ENCODE peak calls at places on chromosomes 12 and 14, in five cellular contexts. One of them, this sample, is unnamed.

GRCh38 chr14:48398675-48399282 is 723.4 kb upstream of the MDGA2 start:
- DNase-seq in colonic mucosa: no peak
- DNase-seq in endothelial cell of umbilical vein: peak; percentile 19
- DNase-seq in ovary: no peak
- DNase-seq in CD4-positive, CD25-positive, alpha-beta regulatory T cell: peak; percentile 19
- DNase-seq in this sample: peak; percentile 19

GRCh38 chr12:25373396-25373795 is 122.7 kb upstream of the KRAS start:
- DNase-seq in ovary: no peak
- DNase-seq in endothelial cell of umbilical vein: no peak
- DNase-seq in CD4-positive, CD25-positive, alpha-beta regulatory T cell: no peak
- DNase-seq in colonic mucosa: no peak
- DNase-seq in this sample: no peak

GRCh38 chr12:41100572-41100971 is 87.5 kb upstream of the PDZRN4 start:
- DNase-seq in colonic mucosa: no peak
- DNase-seq in CD4-positive, CD25-positive, alpha-beta regulatory T cell: no peak
- DNase-seq in ovary: no peak
- DNase-seq in endothelial cell of umbilical vein: no peak
- DNase-seq in this sample: no peak

GRCh38 chr14:100800041-100800440 is 25.9 kb upstream of the MEG3 start:
- DNase-seq in ovary: no peak
- DNase-seq in CD4-positive, CD25-positive, alpha-beta regulatory T cell: no peak
- DNase-seq in endothelial cell of umbilical vein: no peak
- DNase-seq in colonic mucosa: no peak
- DNase-seq in this sample: no peak

GRCh38 chr14:84519836-84520235 is 1010.1 kb upstream of the FLRT2 start:
- DNase-seq in endothelial cell of umbilical vein: no peak
- DNase-seq in ovary: no peak
- DNase-seq in colonic mucosa: no peak
- DNase-seq in CD4-positive, CD25-positive, alpha-beta regulatory T cell: no peak
- DNase-seq in this sample: no peak

GRCh38 chr12:1592444-1593231 is 1.7 kb downstream of the FBXL14 start:
- DNase-seq in CD4-positive, CD25-positive, alpha-beta regulatory T cell: peak; percentile 84
- DNase-seq in endothelial cell of umbilical vein: no peak
- DNase-seq in colonic mucosa: peak; percentile 76
- DNase-seq in ovary: peak; percentile 46
- DNase-seq in this sample: peak; percentile 74

GRCh38 chr14:104044016-104044415 is 41.5 kb upstream of the ASPG start:
- DNase-seq in colonic mucosa: no peak
- DNase-seq in CD4-positive, CD25-positive, alpha-beta regulatory T cell: no peak
- DNase-seq in endothelial cell of umbilical vein: no peak
- DNase-seq in ovary: no peak
- DNase-seq in this sample: no peak

GRCh38 chr12:89919241-89919906 is 210.7 kb upstream of the ATP2B1 start:
- DNase-seq in ovary: no peak
- DNase-seq in endothelial cell of umbilical vein: no peak
- DNase-seq in CD4-positive, CD25-positive, alpha-beta regulatory T cell: no peak
- DNase-seq in colonic mucosa: peak; percentile 44
- DNase-seq in this sample: no peak

GRCh38 chr14:106436310-106436905 is 910.0 kb downstream of the TMEM121 start:
- DNase-seq in endothelial cell of umbilical vein: no peak
- DNase-seq in colonic mucosa: peak; percentile 51
- DNase-seq in ovary: no peak
- DNase-seq in CD4-positive, CD25-positive, alpha-beta regulatory T cell: peak; percentile 50
- DNase-seq in this sample: no peak

GRCh38 chr12:61523276-61523992 is 736.8 kb upstream of the USP15 start:
- DNase-seq in ovary: no peak
- DNase-seq in CD4-positive, CD25-positive, alpha-beta regulatory T cell: no peak
- DNase-seq in endothelial cell of umbilical vein: no peak
- DNase-seq in colonic mucosa: no peak
- DNase-seq in this sample: no peak

GRCh38 chr12:75446857-75447256 is 33.7 kb upstream of the GLIPR1 start:
- DNase-seq in CD4-positive, CD25-positive, alpha-beta regulatory T cell: no peak
- DNase-seq in ovary: no peak
- DNase-seq in colonic mucosa: no peak
- DNase-seq in endothelial cell of umbilical vein: peak; percentile 52
- DNase-seq in this sample: peak; percentile 73

GRCh38 chr14:100525615-100526014 is 61.6 kb downstream of the BEGAIN start:
- DNase-seq in colonic mucosa: no peak
- DNase-seq in CD4-positive, CD25-positive, alpha-beta regulatory T cell: no peak
- DNase-seq in ovary: no peak
- DNase-seq in endothelial cell of umbilical vein: no peak
- DNase-seq in this sample: no peak

GRCh38 chr12:81888341-81888740 is 129.2 kb upstream of the PPFIA2 start:
- DNase-seq in ovary: no peak
- DNase-seq in CD4-positive, CD25-positive, alpha-beta regulatory T cell: no peak
- DNase-seq in endothelial cell of umbilical vein: no peak
- DNase-seq in colonic mucosa: no peak
- DNase-seq in this sample: no peak

GRCh38 chr14:105092912-105093425 is 27.7 kb upstream of the GPR132 start:
- DNase-seq in colonic mucosa: peak; percentile 59
- DNase-seq in CD4-positive, CD25-positive, alpha-beta regulatory T cell: peak; percentile 72
- DNase-seq in ovary: peak; percentile 86
- DNase-seq in endothelial cell of umbilical vein: peak; percentile 35
- DNase-seq in this sample: peak; percentile 45

GRCh38 chr12:6570264-6570887 is 2.3 kb upstream of the NOP2 start:
- DNase-seq in ovary: peak; percentile 64
- DNase-seq in endothelial cell of umbilical vein: peak; percentile 39
- DNase-seq in CD4-positive, CD25-positive, alpha-beta regulatory T cell: peak; percentile 56
- DNase-seq in colonic mucosa: peak; percentile 59
- DNase-seq in this sample: no peak

GRCh38 chr14:51242545-51243490 is 2.8 kb downstream of the TMX1 start:
- DNase-seq in endothelial cell of umbilical vein: no peak
- DNase-seq in ovary: no peak
- DNase-seq in CD4-positive, CD25-positive, alpha-beta regulatory T cell: no peak
- DNase-seq in colonic mucosa: no peak
- DNase-seq in this sample: no peak

GRCh38 chr14:61752626-61753025 is 9.6 kb upstream of the SNAPC1 start:
- DNase-seq in endothelial cell of umbilical vein: peak; percentile 32
- DNase-seq in colonic mucosa: no peak
- DNase-seq in CD4-positive, CD25-positive, alpha-beta regulatory T cell: no peak
- DNase-seq in ovary: no peak
- DNase-seq in this sample: no peak

GRCh38 chr12:51653431-51653830 is 62.4 kb downstream of the SCN8A start:
- DNase-seq in endothelial cell of umbilical vein: no peak
- DNase-seq in CD4-positive, CD25-positive, alpha-beta regulatory T cell: no peak
- DNase-seq in ovary: no peak
- DNase-seq in colonic mucosa: no peak
- DNase-seq in this sample: no peak

GRCh38 chr14:73786942-73787759 is 64.5 kb upstream of the PTGR2 start:
- DNase-seq in CD4-positive, CD25-positive, alpha-beta regulatory T cell: peak; percentile 72
- DNase-seq in endothelial cell of umbilical vein: peak; percentile 37
- DNase-seq in ovary: peak; percentile 81
- DNase-seq in colonic mucosa: peak; percentile 66
- DNase-seq in this sample: peak; percentile 20

GRCh38 chr12:4648499-4649357 is at the start of the genes AKAP3 and NDUFA9:
- DNase-seq in ovary: peak; percentile 83
- DNase-seq in endothelial cell of umbilical vein: peak; percentile 93
- DNase-seq in CD4-positive, CD25-positive, alpha-beta regulatory T cell: peak; percentile 90
- DNase-seq in colonic mucosa: peak; percentile 91
- DNase-seq in this sample: peak; percentile 83

GRCh38 chr14:48350971-48351370 is 675.6 kb upstream of the MDGA2 start:
- DNase-seq in colonic mucosa: no peak
- DNase-seq in CD4-positive, CD25-positive, alpha-beta regulatory T cell: no peak
- DNase-seq in ovary: no peak
- DNase-seq in endothelial cell of umbilical vein: no peak
- DNase-seq in this sample: peak; percentile 63

GRCh38 chr14:104348741-104349140 is 210.4 kb downstream of the KIF26A start:
- DNase-seq in endothelial cell of umbilical vein: no peak
- DNase-seq in CD4-positive, CD25-positive, alpha-beta regulatory T cell: no peak
- DNase-seq in ovary: peak; percentile 8
- DNase-seq in colonic mucosa: no peak
- DNase-seq in this sample: no peak

GRCh38 chr14:25053585-25053984 is 3.6 kb upstream of the STXBP6 start:
- DNase-seq in endothelial cell of umbilical vein: no peak
- DNase-seq in CD4-positive, CD25-positive, alpha-beta regulatory T cell: no peak
- DNase-seq in colonic mucosa: no peak
- DNase-seq in ovary: no peak
- DNase-seq in this sample: no peak

GRCh38 chr12:46446645-46447044 is 74.1 kb upstream of the SLC38A2 start:
- DNase-seq in endothelial cell of umbilical vein: peak; percentile 76
- DNase-seq in colonic mucosa: no peak
- DNase-seq in CD4-positive, CD25-positive, alpha-beta regulatory T cell: no peak
- DNase-seq in ovary: no peak
- DNase-seq in this sample: no peak

DNA sequence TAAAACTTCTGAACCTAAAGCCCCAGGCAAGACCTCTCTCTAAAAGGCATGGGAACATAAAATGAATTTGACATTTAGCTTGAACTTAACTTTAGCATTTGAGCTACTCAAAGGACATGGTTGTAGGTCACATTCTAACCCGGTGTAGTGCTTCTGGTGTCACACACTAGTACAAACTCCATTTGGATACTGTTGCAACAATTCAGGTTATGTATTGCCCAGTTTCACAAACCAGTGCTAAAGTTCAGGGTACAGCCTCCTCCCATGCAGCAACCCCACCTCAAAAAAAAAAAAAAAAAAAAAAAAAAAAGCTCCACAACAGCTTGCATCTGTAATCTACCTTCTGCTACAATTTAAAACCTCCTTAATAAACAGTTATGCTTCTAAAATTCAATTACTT is 7.8 kb downstream of the PPTC7 start:
- DNase-seq in endothelial cell of umbilical vein: no peak
- DNase-seq in ovary: no peak
- DNase-seq in colonic mucosa: peak; percentile 50
- DNase-seq in CD4-positive, CD25-positive, alpha-beta regulatory T cell: no peak
- DNase-seq in this sample: no peak
- H3K27ac ChIP-seq in endothelial cell of umbilical vein: no peak overlapping the region
- H3K27ac ChIP-seq in ovary: no peak overlapping the region
- H3K27ac ChIP-seq in colonic mucosa: peak overlapping the region; percentile 88
- H3K27ac ChIP-seq in CD4-positive, CD25-positive, alpha-beta regulatory T cell: no peak overlapping the region
- H3K27ac ChIP-seq in this sample: peak overlapping the region; percentile 100

DNA sequence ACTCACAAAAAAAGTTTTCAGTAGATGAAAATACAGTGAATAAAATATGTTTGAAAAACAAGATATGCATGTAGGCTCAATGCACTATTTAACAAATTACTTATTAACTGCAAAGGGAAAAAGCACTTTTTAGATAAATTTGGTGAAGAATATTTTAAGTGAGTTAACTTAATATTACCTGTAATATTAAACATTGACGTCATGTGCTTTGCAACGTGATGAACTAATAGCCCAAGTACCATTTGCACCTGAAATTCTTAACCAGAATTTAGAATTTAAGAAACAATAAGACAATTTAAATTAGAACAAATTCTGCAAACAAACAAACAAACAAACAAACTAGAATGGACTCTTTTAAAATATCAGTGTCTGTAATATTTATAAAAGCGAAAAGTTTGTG is 659.0 kb upstream of the NOVA1 start:
- DNase-seq in colonic mucosa: no peak
- DNase-seq in endothelial cell of umbilical vein: no peak
- DNase-seq in ovary: no peak
- DNase-seq in CD4-positive, CD25-positive, alpha-beta regulatory T cell: no peak
- DNase-seq in this sample: no peak
- H3K9me3 ChIP-seq in colonic mucosa: no peaks in the 10 kb centered on the region
- H3K9me3 ChIP-seq in endothelial cell of umbilical vein: no peaks in the 10 kb centered on the region
- H3K9me3 ChIP-seq in ovary: no peaks in the 10 kb centered on the region
- H3K9me3 ChIP-seq in CD4-positive, CD25-positive, alpha-beta regulatory T cell: peaks cover 2% of the 10 kb centered on the region
- H3K9me3 ChIP-seq in this sample: peaks cover 23% of the 10 kb centered on the region

DNA sequence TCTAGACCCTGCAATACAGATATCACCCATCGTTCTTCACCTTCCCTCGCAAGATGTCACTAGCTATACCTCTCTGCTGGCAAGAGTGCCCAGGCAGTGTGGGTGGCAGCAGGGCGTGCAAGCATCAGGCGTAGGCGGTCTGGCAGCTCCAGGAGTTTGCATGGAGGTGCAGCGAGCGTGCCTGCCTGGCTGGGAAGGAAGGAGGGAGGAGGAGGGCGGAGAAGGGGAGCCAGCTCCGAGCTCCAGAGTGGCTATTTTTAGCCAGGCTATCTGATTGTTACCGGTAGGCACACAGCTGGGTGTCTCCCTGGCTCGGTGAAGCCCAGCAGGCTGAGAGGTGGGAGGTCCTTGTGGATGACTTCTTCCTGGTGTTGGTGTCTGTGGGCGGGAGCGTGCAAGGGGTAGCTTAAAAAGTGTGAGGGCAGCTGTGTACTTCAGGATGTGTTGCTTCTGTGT is 6.2 kb downstream of the FOXJ2 start:
- DNase-seq in colonic mucosa: peak; percentile 52
- DNase-seq in ovary: peak; percentile 49
- DNase-seq in CD4-positive, CD25-positive, alpha-beta regulatory T cell: peak; percentile 63
- DNase-seq in endothelial cell of umbilical vein: peak; percentile 32
- DNase-seq in this sample: peak; percentile 64
- H3K4me1 ChIP-seq in colonic mucosa: peaks cover 35% of the 10 kb centered on the region
- H3K4me1 ChIP-seq in ovary: peaks cover 22% of the 10 kb centered on the region
- H3K4me1 ChIP-seq in CD4-positive, CD25-positive, alpha-beta regulatory T cell: peaks cover 54% of the 10 kb centered on the region
- H3K4me1 ChIP-seq in endothelial cell of umbilical vein: peaks cover 31% of the 10 kb centered on the region
- H3K4me1 ChIP-seq in this sample: peaks cover 42% of the 10 kb centered on the region

DNA sequence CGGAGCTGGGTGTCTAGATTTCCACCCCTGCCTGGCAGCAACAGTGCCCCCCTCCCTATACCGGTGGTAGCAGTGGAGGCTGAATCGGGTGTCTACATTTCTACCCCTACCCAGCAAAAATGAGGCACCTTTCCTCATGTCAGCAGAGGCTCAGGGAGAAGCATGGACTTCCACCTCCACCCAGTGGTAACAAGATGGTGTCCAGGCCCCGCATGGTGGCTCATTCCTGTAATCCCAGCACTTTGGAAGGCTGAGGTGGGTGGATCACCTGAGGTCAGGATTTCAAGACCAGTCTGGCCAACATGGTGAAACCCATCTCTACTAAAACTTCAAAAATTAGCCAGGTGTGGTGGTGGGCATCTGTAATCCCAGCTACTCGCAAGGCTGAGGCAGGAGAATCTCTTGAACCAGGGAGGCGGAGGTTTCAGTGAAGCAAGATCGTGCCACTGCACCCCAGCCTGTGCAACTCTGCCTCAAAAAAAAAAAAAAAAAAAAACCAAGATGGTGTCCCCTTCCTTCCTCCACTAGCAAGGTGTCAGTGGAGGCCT is 35.5 kb upstream of the OR5AU1 start:
- DNase-seq in endothelial cell of umbilical vein: no peak
- DNase-seq in CD4-positive, CD25-positive, alpha-beta regulatory T cell: no peak
- DNase-seq in ovary: no peak
- DNase-seq in colonic mucosa: no peak
- DNase-seq in this sample: no peak
- H3K27ac ChIP-seq in endothelial cell of umbilical vein: no peak overlapping the region
- H3K27ac ChIP-seq in CD4-positive, CD25-positive, alpha-beta regulatory T cell: no peak overlapping the region
- H3K27ac ChIP-seq in ovary: no peak overlapping the region
- H3K27ac ChIP-seq in colonic mucosa: no peak overlapping the region
- H3K27ac ChIP-seq in this sample: no peak overlapping the region

GRCh38 chr14:79502751-79503148 is 708.6 kb downstream of the DIO2 start:
- DNase-seq in CD4-positive, CD25-positive, alpha-beta regulatory T cell: no peak
- DNase-seq in ovary: no peak
- DNase-seq in colonic mucosa: no peak
- DNase-seq in endothelial cell of umbilical vein: no peak
- DNase-seq in this sample: no peak

GRCh38 chr14:79496701-79497100 is 714.6 kb downstream of the DIO2 start:
- DNase-seq in colonic mucosa: no peak
- DNase-seq in ovary: no peak
- DNase-seq in CD4-positive, CD25-positive, alpha-beta regulatory T cell: no peak
- DNase-seq in endothelial cell of umbilical vein: no peak
- DNase-seq in this sample: no peak

GRCh38 chr14:79500489-79500888 is 710.8 kb downstream of the DIO2 start:
- DNase-seq in ovary: no peak
- DNase-seq in CD4-positive, CD25-positive, alpha-beta regulatory T cell: no peak
- DNase-seq in colonic mucosa: no peak
- DNase-seq in endothelial cell of umbilical vein: no peak
- DNase-seq in this sample: no peak

GRCh38 chr14:79502101-79502750 is 709.1 kb downstream of the DIO2 start:
- DNase-seq in colonic mucosa: no peak
- DNase-seq in CD4-positive, CD25-positive, alpha-beta regulatory T cell: no peak
- DNase-seq in endothelial cell of umbilical vein: no peak
- DNase-seq in ovary: no peak
- DNase-seq in this sample: no peak
- H3K9me3 ChIP-seq in colonic mucosa: no peaks in the 10 kb centered on the region
- H3K9me3 ChIP-seq in CD4-positive, CD25-positive, alpha-beta regulatory T cell: no peaks in the 10 kb centered on the region
- H3K9me3 ChIP-seq in endothelial cell of umbilical vein: no peaks in the 10 kb centered on the region
- H3K9me3 ChIP-seq in ovary: no peaks in the 10 kb centered on the region
- H3K9me3 ChIP-seq in this sample: peaks cover 2% of the 10 kb centered on the region